ENCODE peak calls at places on chromosomes 12 and 14, in ten cellular contexts. Y is lung, I is PC-9, R is psoas muscle, E is right atrium auricular region, D is transverse colon, A is stomach, K is spleen, L is heart right ventricle, F is tibial artery. T is an unnamed sample.

GRCh38 chr12:3446235-3446634 is 44.8 kb upstream of the PRMT8 start:
- DNase-seq in F (no peak), E (no peak), R (no peak), Y (no peak), A (no peak), K (no peak), D (no peak), L (no peak), I (no peak), T (no peak)

GRCh38 chr14:35367056-35367372 is 37.5 kb downstream of the NFKBIA start:
- DNase-seq in I (no peak), F (no peak), L (no peak), K (no peak), D (no peak), E (no peak), R (no peak), A (no peak), Y (no peak), T (no peak)

GRCh38 chr12:94740601-94741362 is 90.4 kb upstream of the TMCC3 start:
- DNase-seq in Y (no peak), K (no peak), R (no peak), I (no peak), D (no peak), L (no peak), F (no peak), A (no peak), E (no peak), T (no peak)

GRCh38 chr12:988616-989015 is 2.4 kb upstream of the ERC1 start:
- DNase-seq in L (no peak), K (no peak), A (no peak), E (no peak), F (no peak), Y (no peak), D (no peak), I (peak; percentile 37), R (no peak), T (no peak)

GRCh38 chr14:68771631-68772030 is 21.2 kb downstream of the ZFP36L1 start:
- DNase-seq in L (peak; percentile 45), A (no peak), I (no peak), F (peak; percentile 49), D (no peak), K (no peak), E (no peak), Y (no peak), R (peak; percentile 62), T (peak; percentile 23)

GRCh38 chr12:107318804-107319535 is 225.6 kb upstream of the CRY1 start:
- DNase-seq in E (no peak), I (peak; percentile 24), F (no peak), L (no peak), K (peak; percentile 74), A (no peak), Y (no peak), R (peak; percentile 48), D (peak; percentile 11), T (no peak)

GRCh38 chr12:48979602-48980388 is 1.7 kb downstream of the WNT1 start:
- DNase-seq in D (peak; percentile 50), Y (no peak), A (peak; percentile 53), E (no peak), I (no peak), R (peak; percentile 68), K (peak; percentile 86), L (no peak), F (no peak), T (no peak)

GRCh38 chr12:99232324-99232723 is 415.2 kb upstream of the GARIN6 start:
- DNase-seq in A (no peak), D (no peak), I (no peak), R (no peak), L (no peak), K (no peak), E (no peak), F (no peak), Y (no peak), T (no peak)

GRCh38 chr14:85535916-85536834 is 6.2 kb downstream of the FLRT2 start:
- DNase-seq in F (no peak), Y (no peak), E (no peak), R (no peak), A (no peak), K (no peak), L (no peak), I (no peak), D (no peak), T (no peak)

GRCh38 chr12:105272152-105272551 is 36.2 kb upstream of the APPL2 start:
- DNase-seq in Y (no peak), L (no peak), A (no peak), R (no peak), K (no peak), I (no peak), F (no peak), D (no peak), E (no peak), T (no peak)

GRCh38 chr12:80684077-80684495 is 23.3 kb upstream of the MYF6 start:
- DNase-seq in Y (no peak), L (no peak), F (no peak), A (no peak), R (no peak), I (no peak), D (no peak), K (no peak), E (no peak), T (no peak)

GRCh38 chr12:27622436-27623185 is 73.6 kb upstream of the REP15 start:
- DNase-seq in R (no peak), D (no peak), E (no peak), A (no peak), K (no peak), F (no peak), Y (no peak), L (no peak), I (no peak), T (no peak)

GRCh38 chr12:14776236-14776959 is 26.9 kb downstream of the WBP11 start:
- DNase-seq in A (no peak), I (no peak), F (no peak), L (no peak), Y (no peak), E (no peak), D (no peak), R (no peak), K (no peak), T (no peak)

GRCh38 chr12:60644076-60644475 is 1048.2 kb downstream of the SLC16A7 start:
- DNase-seq in L (no peak), A (no peak), D (no peak), I (no peak), Y (no peak), K (no peak), E (no peak), F (no peak), R (no peak), T (no peak)
- TF ChIP-seq CTCF in L (no peak), A (no peak), D (no peak), I (no peak), Y (no peak), K (no peak), E (no peak), F (no peak), R (no peak), T (no peak)

GRCh38 chr14:20612403-20612802 is 21.2 kb upstream of the RNASE12 start:
- DNase-seq in R (no peak), D (no peak), K (no peak), I (no peak), Y (no peak), L (no peak), A (no peak), E (no peak), F (no peak), T (no peak)
- H3K4me1 ChIP-seq in R (peaks cover 29% of the 10 kb centered on the region), D (peaks cover 5% of the 10 kb centered on the region), K (peaks cover 50% of the 10 kb centered on the region), I (peaks cover 24% of the 10 kb centered on the region), Y (peaks cover 2% of the 10 kb centered on the region), L (peaks cover 3% of the 10 kb centered on the region), A (peaks cover 53% of the 10 kb centered on the region), E (no peaks in the 10 kb centered on the region), F (peaks cover 13% of the 10 kb centered on the region), T (peaks cover 17% of the 10 kb centered on the region)

DNA sequence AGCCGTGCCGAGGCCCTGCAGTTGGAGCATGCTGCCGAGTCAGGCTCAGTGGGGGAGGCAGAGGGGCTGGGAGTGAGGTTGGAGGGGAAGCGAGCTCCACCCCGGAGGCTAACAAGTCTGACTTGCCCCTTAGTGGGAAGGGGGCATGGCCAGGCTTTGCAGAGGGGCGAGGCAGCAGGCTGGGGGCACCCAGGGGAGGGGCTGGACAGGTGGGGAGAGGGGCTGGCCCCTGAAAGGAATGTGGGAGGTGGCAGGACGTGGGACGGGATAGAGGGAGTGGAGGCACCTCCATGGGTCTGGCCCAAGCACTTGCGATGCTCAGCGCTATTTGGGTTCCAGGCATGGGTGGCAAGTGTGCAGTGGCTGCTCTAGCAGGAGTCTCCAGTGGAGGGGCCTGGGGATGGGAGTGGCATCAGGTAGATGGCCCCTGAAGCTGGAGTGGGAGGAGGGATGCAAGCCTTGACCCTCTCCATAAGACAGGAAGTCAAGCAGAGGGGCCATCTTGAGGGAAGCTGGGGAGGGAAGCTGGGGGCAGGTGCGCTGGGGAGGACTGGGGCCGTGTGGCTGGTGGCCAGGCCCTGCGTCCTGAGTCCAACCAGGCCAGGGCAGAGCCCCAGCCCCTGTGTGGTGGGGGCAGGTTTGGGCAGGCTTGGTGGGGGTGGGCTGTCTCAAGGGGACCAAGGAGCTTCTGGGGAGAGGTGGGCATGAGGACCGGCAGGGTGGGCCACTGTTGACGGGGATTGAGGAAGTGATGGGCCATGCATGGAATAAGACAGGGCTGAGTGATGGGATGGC is 2.6 kb downstream of the TRMT61A start:
- DNase-seq in D (no peak), Y (no peak), K (no peak), A (no peak), I (no peak), L (no peak), E (no peak), F (no peak), R (no peak), T (no peak)
- TF ChIP-seq CTCF in D (no peak), Y (no peak), K (no peak), A (no peak), I (no peak), L (no peak), E (no peak), F (no peak), R (no peak), T (no peak)

GRCh38 chr12:111088409-111088808 is 168.0 kb upstream of the MYL2 start:
- DNase-seq in E (no peak), Y (no peak), D (no peak), L (no peak), I (no peak), F (no peak), R (no peak), K (no peak), A (no peak), T (no peak)

GRCh38 chr12:111093428-111094142 is 173.2 kb upstream of the MYL2 start:
- DNase-seq in I (no peak), K (peak; percentile 77), Y (no peak), D (no peak), F (no peak), L (no peak), E (no peak), R (no peak), A (no peak), T (no peak)

GRCh38 chr12:111091036-111091435 is 170.7 kb upstream of the MYL2 start:
- DNase-seq in A (no peak), I (no peak), L (no peak), Y (no peak), D (no peak), E (no peak), F (no peak), K (peak; percentile 67), R (no peak), T (no peak)

GRCh38 chr12:111085100-111085499 is 164.7 kb upstream of the MYL2 start:
- DNase-seq in A (no peak), D (no peak), Y (no peak), F (no peak), R (no peak), L (no peak), K (no peak), E (no peak), I (no peak), T (no peak)

GRCh38 chr12:111089616-111090015 is 169.2 kb upstream of the MYL2 start:
- DNase-seq in K (peak; percentile 11), Y (no peak), F (no peak), D (no peak), R (no peak), A (no peak), L (no peak), E (no peak), I (no peak), T (no peak)
- H3K4me1 ChIP-seq in K (peaks cover 7% of the 10 kb centered on the region), Y (no peaks in the 10 kb centered on the region), F (no peaks in the 10 kb centered on the region), D (no peaks in the 10 kb centered on the region), R (no peaks in the 10 kb centered on the region), A (no peaks in the 10 kb centered on the region), L (no peaks in the 10 kb centered on the region), E (no peaks in the 10 kb centered on the region), I (no peaks in the 10 kb centered on the region), T (no peaks in the 10 kb centered on the region)

T was measured in gastrocnemius medialis.